ENCODE peak calls at places on chromosomes 2 and 18, in four cellular contexts. R, E, D and U are unnamed samples.

GRCh38 chr2:159961005-159961404 is 101.4 kb downstream of the PLA2R1 start:
- DNase-seq in R (peak), E (no peak), D (no peak), U (no peak)

GRCh38 chr2:21757805-21758204 is 634.0 kb downstream of the TDRD15 start:
- DNase-seq in R (no peak), E (no peak), D (no peak), U (peak)

GRCh38 chr2:169659314-169659713 is 34.9 kb downstream of the CFAP210 start:
- DNase-seq in R (no peak), E (no peak), D (no peak), U (no peak)

GRCh38 chr2:204545861-204546773 is 842 bp downstream of the PARD3B start:
- DNase-seq in R (no peak), E (peak), D (peak), U (peak)

GRCh38 chr2:204024503-204024902 is 87.9 kb downstream of the ICOS start:
- DNase-seq in R (peak), E (peak), D (no peak), U (peak)

GRCh38 chr2:46179037-46179621 is 118.1 kb upstream of the EPAS1 start:
- DNase-seq in R (peak), E (peak), D (peak), U (peak)

GRCh38 chr2:114812261-114812660 is 369.8 kb downstream of the DPP10 start:
- DNase-seq in R (no peak), E (no peak), D (no peak), U (no peak)

GRCh38 chr2:239816571-239816970 is 208.6 kb downstream of the NDUFA10 start:
- DNase-seq in R (no peak), E (no peak), D (no peak), U (no peak)

GRCh38 chr2:144937899-144938298 is 418.0 kb upstream of the ZEB2 start:
- DNase-seq in R (peak), E (peak), D (no peak), U (no peak)

GRCh38 chr2:143361346-143361745 is 232.1 kb downstream of the ARHGAP15 start:
- DNase-seq in R (no peak), E (no peak), D (no peak), U (no peak)

GRCh38 chr2:226548706-226549105 is 250.9 kb downstream of the IRS1 start:
- DNase-seq in R (peak), E (no peak), D (no peak), U (peak)

GRCh38 chr2:96762529-96763253 is 2.0 kb downstream of the CNNM4 start:
- DNase-seq in R (peak), E (no peak), D (no peak), U (peak)

GRCh38 chr18:25451077-25451658 is 99.2 kb upstream of the ZNF521 start:
- DNase-seq in R (no peak), E (no peak), D (no peak), U (no peak)

GRCh38 chr2:46847185-46847710 is 68.4 kb downstream of the MCFD2 start:
- DNase-seq in R (peak), E (peak), D (no peak), U (peak)

GRCh38 chr2:206642075-206643025 is at the start of gene FAM237A:
- DNase-seq in R (peak), E (peak), D (no peak), U (peak)

GRCh38 chr2:213627054-213627710 is 342.9 kb downstream of the SPAG16 start:
- DNase-seq in R (no peak), E (no peak), D (no peak), U (no peak)

GRCh38 chr2:112174383-112174782 is 36.2 kb downstream of the FBLN7 start:
- DNase-seq in R (no peak), E (no peak), D (no peak), U (no peak)

GRCh38 chr18:70234667-70235459 is 29.4 kb upstream of the RTTN start:
- DNase-seq in R (peak), E (no peak), D (no peak), U (no peak)

GRCh38 chr2:75561566-75562512 is 1.1 kb upstream of the EVA1A start:
- DNase-seq in R (peak), E (no peak), D (no peak), U (no peak)

GRCh38 chr2:67446504-67446911 is 49.4 kb downstream of the ETAA1 start:
- DNase-seq in R (peak), E (peak), D (no peak), U (peak)

GRCh38 chr18:9757851-9758587 is 49.9 kb downstream of the RAB31 start:
- DNase-seq in R (peak), E (no peak), D (no peak), U (no peak)

GRCh38 chr2:17387591-17387990 is 130.6 kb downstream of the RAD51AP2 start:
- DNase-seq in R (no peak), E (no peak), D (no peak), U (no peak)

GRCh38 chr2:19114126-19114525 is 244.3 kb downstream of the OSR1 start:
- DNase-seq in R (no peak), E (no peak), D (no peak), U (no peak)

GRCh38 chr2:106176446-106177110 is 17.5 kb downstream of the UXS1 start:
- DNase-seq in R (no peak), E (no peak), D (no peak), U (no peak)

GRCh38 chr18:48335829-48336228 is 73.4 kb downstream of the ZBTB7C start:
- DNase-seq in R (no peak), E (no peak), D (no peak), U (no peak)

GRCh38 chr18:59220784-59221765 is 1.1 kb downstream of the GRP start:
- DNase-seq in R (no peak), E (no peak), D (no peak), U (no peak)

GRCh38 chr2:195601361-195601760 is 55.7 kb upstream of the SLC39A10 start:
- DNase-seq in R (no peak), E (no peak), D (no peak), U (no peak)

DNA sequence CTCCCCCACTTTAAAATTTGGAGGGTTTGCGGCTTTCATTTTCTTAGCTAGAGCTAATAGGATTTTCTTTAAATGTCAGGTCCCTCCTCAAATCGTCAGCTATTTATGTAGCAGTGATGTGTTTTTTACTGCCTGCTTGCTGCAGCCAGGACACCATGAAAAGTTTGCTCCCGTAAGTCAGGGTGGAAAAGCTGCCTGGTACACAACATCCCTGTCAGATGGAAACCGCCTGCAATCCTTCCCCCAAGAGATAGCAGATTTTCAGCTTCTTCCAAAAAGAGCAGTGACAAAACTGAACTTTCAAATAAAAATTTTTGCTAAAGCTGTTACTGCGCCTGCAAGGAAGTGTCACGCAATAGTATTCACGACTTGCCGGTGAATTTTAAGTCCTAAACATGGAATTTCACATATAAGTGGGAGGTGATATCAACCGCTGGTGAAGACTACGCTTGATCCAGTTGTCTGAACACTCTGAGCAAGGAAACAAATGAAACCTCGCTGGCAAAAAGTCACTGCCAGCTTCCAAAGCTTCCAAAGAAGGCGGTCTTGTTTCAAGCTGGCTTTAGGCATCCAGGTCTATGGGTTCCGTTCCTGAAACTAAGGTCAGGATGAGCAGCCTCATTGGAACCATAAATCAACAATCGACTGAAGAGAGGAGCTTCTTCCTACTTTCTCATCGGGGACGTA is 2.9 kb downstream of the COL6A3 start:
- DNase-seq in R (peak), E (no peak), D (no peak), U (no peak)
- H3K4me3 ChIP-seq in R (no peak), E (no peak), D (no peak), U (no peak)

GRCh38 chr18:75455249-75456183 is 28.0 kb upstream of the SMIM21 start:
- DNase-seq in R (peak), E (peak), D (no peak), U (no peak)
- H3K4me3 ChIP-seq in R (peak), E (peak), D (peak), U (no peak)

GRCh38 chr2:173955004-173955403 is 10.2 kb downstream of the SP3 start:
- DNase-seq in R (no peak), E (no peak), D (no peak), U (no peak)
- H3K4me3 ChIP-seq in R (no peak), E (no peak), D (no peak), U (no peak)

DNA sequence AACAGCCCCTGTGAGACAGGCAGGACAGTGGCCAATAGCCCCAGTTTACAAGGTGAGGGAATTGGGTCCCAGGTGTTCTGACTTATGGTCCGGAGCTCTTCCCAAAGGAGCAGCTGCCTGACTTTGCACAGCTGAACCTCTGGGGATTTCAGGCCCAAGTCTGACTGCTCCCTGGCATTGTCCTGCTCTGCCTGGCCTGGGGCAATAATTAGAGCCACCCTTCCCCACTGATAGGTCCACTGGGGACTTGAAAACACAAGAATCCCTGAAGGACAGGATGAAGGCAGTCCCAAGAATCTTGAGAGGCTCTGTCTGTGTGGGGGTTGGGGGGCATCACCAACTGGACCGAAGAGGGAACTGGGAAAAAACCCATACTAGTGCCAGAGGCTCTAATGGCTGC is 3.7 kb upstream of the FEV start:
- DNase-seq in R (no peak), E (no peak), D (no peak), U (no peak)
- H3K4me3 ChIP-seq in R (no peak), E (no peak), D (no peak), U (no peak)

GRCh38 chr18:32470713-32471633 is at the start of gene GAREM1:
- DNase-seq in R (peak), E (peak), D (peak), U (peak)
- H3K4me3 ChIP-seq in R (peak), E (peak), D (peak), U (peak)

DNA sequence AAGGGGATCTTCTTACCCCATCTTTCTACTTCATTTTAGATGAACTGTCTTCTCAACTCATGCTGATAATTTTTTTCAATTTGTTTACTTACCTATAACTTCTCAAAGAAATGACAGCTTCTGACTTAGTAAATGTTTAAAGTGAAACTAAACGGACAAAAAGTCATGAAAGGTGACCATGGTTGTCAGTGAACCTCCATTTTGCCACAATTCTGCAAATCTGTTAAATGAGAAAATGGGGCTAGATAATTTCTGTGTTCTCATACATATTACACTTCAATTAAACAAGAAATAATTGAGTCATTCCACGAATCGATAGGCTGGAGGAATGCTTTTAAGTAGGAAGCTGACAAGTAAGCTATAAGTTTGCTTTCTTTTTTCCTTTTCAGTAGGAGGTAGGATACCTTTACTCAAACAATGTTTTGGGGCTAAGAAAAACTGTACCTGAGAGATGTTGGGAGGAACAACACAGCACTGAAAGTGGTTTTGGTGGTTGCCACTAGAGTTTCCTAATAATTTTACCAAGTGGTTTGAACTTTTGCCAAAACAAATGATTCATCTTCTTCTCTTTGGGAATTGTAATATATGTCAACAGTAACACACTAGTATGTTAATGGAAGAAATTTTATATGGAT is 17.1 kb downstream of the DYNAP start:
- DNase-seq in R (peak), E (no peak), D (no peak), U (no peak)
- H3K4me3 ChIP-seq in R (no peak), E (peak), D (no peak), U (no peak)

GRCh38 chr2:20619624-20620024 is 31.3 kb downstream of the HS1BP3 start:
- DNase-seq in R (no peak), E (no peak), D (no peak), U (no peak)
- H3K4me3 ChIP-seq in R (no peak), E (no peak), D (no peak), U (no peak)

DNA sequence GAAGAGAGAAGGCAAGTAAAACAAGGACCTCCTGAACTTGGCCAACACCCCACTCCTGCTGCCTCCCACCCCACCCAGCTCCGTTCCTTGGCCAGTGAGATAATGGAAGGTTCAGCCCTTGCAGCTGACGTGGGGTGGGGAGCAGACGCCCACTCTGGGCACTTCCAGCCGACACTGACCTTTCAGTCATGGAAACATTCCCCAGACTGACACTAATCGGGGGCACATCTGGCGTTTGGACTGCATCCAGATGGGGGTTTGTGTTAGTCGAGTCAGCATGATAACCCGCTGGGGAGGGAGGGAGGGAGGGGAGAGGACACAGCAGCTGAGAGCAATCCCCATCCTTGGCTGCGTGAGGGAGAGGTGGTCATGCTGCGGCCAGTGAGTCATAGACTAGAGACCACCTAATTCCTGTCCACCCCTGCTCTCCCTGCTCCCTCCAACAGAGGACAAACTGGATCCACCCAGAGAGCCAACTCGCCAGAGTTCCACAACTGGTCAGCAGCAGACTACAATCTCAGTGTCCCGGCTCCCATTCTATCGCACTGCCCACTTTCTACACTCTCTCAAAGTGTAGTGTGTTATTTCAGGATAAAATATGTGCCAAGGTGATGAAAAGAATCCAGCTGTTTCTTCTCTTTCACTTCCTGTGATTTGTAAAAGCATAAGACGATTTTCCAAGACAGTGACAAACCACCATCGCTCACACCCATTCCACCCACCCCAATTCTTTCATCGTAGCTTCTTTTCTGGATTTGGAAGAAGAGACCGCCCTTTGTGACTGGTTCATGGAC is 115.4 kb upstream of the PKDCC start:
- DNase-seq in R (peak), E (peak), D (no peak), U (peak)
- H3K4me3 ChIP-seq in R (no peak), E (no peak), D (no peak), U (peak)

GRCh38 chr2:133952896-133953295 is 301.0 kb upstream of the MGAT5 start:
- DNase-seq in R (no peak), E (no peak), D (no peak), U (no peak)

GRCh38 chr2:133954636-133955035 is 299.2 kb upstream of the MGAT5 start:
- DNase-seq in R (no peak), E (no peak), D (no peak), U (no peak)

GRCh38 chr2:133951209-133951608 is 302.7 kb upstream of the MGAT5 start:
- DNase-seq in R (no peak), E (no peak), D (no peak), U (no peak)

GRCh38 chr2:133953524-133953923 is 300.3 kb upstream of the MGAT5 start:
- DNase-seq in R (no peak), E (no peak), D (no peak), U (no peak)

GRCh38 chr2:133952420-133952819 is 301.5 kb upstream of the MGAT5 start:
- DNase-seq in R (no peak), E (no peak), D (no peak), U (no peak)
- H3K4me3 ChIP-seq in R (no peak), E (no peak), D (no peak), U (no peak)

DNA sequence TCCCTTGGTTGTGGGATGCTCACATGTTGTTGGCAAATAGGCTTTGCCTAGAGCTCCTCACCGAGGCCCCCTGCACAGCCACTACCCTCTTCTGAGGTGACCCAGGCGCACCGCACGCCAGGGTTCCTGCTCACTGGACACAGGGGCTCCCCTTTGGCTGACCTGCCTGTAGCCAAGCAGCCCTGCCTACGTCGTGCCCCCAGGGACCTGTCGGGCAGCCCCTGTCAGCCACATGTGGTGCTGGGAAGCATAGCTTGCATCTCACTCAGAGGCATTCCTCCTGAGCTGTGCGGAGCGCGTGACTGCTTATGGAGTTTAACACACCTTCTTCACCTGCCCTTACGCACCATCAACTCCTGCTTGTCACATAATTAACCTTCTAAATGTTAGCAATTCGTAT is 116.3 kb downstream of the ZNF236 start:
- DNase-seq in R (no peak), E (no peak), D (no peak), U (no peak)
- H3K4me3 ChIP-seq in R (no peak), E (no peak), D (no peak), U (no peak)